ENCODE peak calls at places on chromosomes 4 and X, in four cellular contexts. G is HCT116, R is HepG2, N is K562. E is an unnamed sample.

GRCh38 chr4:136741468-136741867 is 790.8 kb downstream of the PCDH18 start:
- DNase-seq in G (no peak), R (no peak), N (no peak), E (no peak)

GRCh38 chrX:137405449-137406140 is 160.3 kb upstream of the ZIC3 start:
- DNase-seq in G (no peak), R (no peak), N (no peak), E (no peak)

GRCh38 chrX:1215123-1215823 is 2.8 kb upstream of the CRLF2 start:
- DNase-seq in G (no peak), R (no peak), N (no peak), E (no peak)

GRCh38 chr4:95155759-95156451 is 392.9 kb downstream of the UNC5C start:
- DNase-seq in G (peak; percentile 22), R (peak; percentile 13), N (peak; percentile 39), E (no peak)

GRCh38 chr4:125985856-125986255 is 671.1 kb downstream of the FAT4 start:
- DNase-seq in G (no peak), R (no peak), N (no peak), E (no peak)

GRCh38 chrX:74949717-74950116 is 24.5 kb upstream of the NEXMIF start:
- DNase-seq in G (no peak), R (no peak), N (no peak), E (no peak)

GRCh38 chr4:7067147-7067522 is 729 bp downstream of the GRPEL1 start:
- DNase-seq in G (no peak), R (peak; percentile 40), N (no peak), E (no peak)

GRCh38 chr4:47619691-47620090 is 134.6 kb downstream of the ATP10D start:
- DNase-seq in G (no peak), R (no peak), N (no peak), E (no peak)

GRCh38 chr4:152936446-152937279 is 540 bp downstream of the FHDC1 start:
- DNase-seq in G (no peak), R (no peak), N (peak; percentile 44), E (no peak)

GRCh38 chrX:43560247-43560946 is 95.7 kb upstream of the MAOA start:
- DNase-seq in G (no peak), R (no peak), N (no peak), E (no peak)

GRCh38 chrX:149314031-149314430 is 191.1 kb downstream of the IDS start:
- DNase-seq in G (no peak), R (no peak), N (no peak), E (no peak)

GRCh38 chrX:8284131-8284530 is 113.1 kb upstream of the VCX2 start:
- DNase-seq in G (no peak), R (no peak), N (no peak), E (no peak)

GRCh38 chrX:27445438-27445837 is 17.7 kb downstream of the PPP4R3C start:
- DNase-seq in G (no peak), R (peak; percentile 93), N (no peak), E (no peak)

GRCh38 chr4:44495136-44495535 is 46.5 kb upstream of the KCTD8 start:
- DNase-seq in G (no peak), R (no peak), N (no peak), E (no peak)

GRCh38 chrX:135295944-135296305 is 13.4 kb upstream of the ETDC start:
- DNase-seq in G (no peak), R (no peak), N (no peak), E (no peak)

GRCh38 chrX:69062493-69062892 is 102.8 kb downstream of the PJA1 start:
- DNase-seq in G (no peak), R (no peak), N (no peak), E (no peak)

GRCh38 chr4:133270021-133270570 is 121.0 kb downstream of the PCDH10 start:
- DNase-seq in G (no peak), R (no peak), N (no peak), E (no peak)

GRCh38 chrX:153583433-153583832 is 15.5 kb downstream of the CCNQ start:
- DNase-seq in G (no peak), R (no peak), N (no peak), E (no peak)

GRCh38 chrX:27463187-27463586 is at the start of gene PPP4R3C:
- DNase-seq in G (no peak), R (no peak), N (no peak), E (no peak)

GRCh38 chrX:65600106-65600505 is 65.5 kb upstream of the LAS1L start:
- DNase-seq in G (no peak), R (no peak), N (no peak), E (no peak)

GRCh38 chr4:76637704-76638361 is 202.8 kb downstream of the SHROOM3 start:
- DNase-seq in G (peak; percentile 35), R (no peak), N (no peak), E (no peak)

GRCh38 chrX:9562851-9563250 is 98.0 kb downstream of the TBL1X start:
- DNase-seq in G (no peak), R (peak; percentile 63), N (no peak), E (no peak)

GRCh38 chr4:87679449-87680169 is 29.5 kb downstream of the DMP1 start:
- DNase-seq in G (peak; percentile 48), R (peak; percentile 48), N (peak; percentile 67), E (peak; percentile 10)

GRCh38 chr4:174230148-174230547 is 53.3 kb downstream of the FBXO8 start:
- DNase-seq in G (no peak), R (no peak), N (no peak), E (no peak)

GRCh38 chrX:149829751-149830191 is 48.0 kb downstream of the MAGEA9 start:
- DNase-seq in G (no peak), R (no peak), N (no peak), E (no peak)

GRCh38 chr4:148686449-148686848 is 244.2 kb upstream of the NR3C2 start:
- DNase-seq in G (no peak), R (no peak), N (no peak), E (no peak)

GRCh38 chr4:92451792-92452191 is 148.0 kb downstream of the GRID2 start:
- DNase-seq in G (no peak), R (no peak), N (no peak), E (no peak)

GRCh38 chr4:20086067-20086466 is 165.6 kb upstream of the SLIT2 start:
- DNase-seq in G (no peak), R (no peak), N (no peak), E (no peak)

GRCh38 chr4:176259330-176260090 is 9.5 kb downstream of the ASB5 start:
- DNase-seq in G (no peak), R (no peak), N (no peak), E (no peak)

GRCh38 chr4:102541708-102542107 is 40.5 kb downstream of the NFKB1 start:
- DNase-seq in G (no peak), R (no peak), N (no peak), E (no peak)

GRCh38 chr4:149344436-149344835 is 471.2 kb downstream of the IQCM start:
- DNase-seq in G (no peak), R (no peak), N (no peak), E (no peak)

GRCh38 chrX:110846071-110846470 is 50.5 kb upstream of the CHRDL1 start:
- DNase-seq in G (no peak), R (no peak), N (no peak), E (no peak)

GRCh38 chr4:179989975-179990374 is 2253.2 kb upstream of the TENM3 start:
- DNase-seq in G (no peak), R (no peak), N (no peak), E (no peak)

GRCh38 chrX:96985046-96985445 is 101.3 kb downstream of the RPA4 start:
- DNase-seq in G (no peak), R (no peak), N (no peak), E (no peak)

GRCh38 chr4:108360857-108361820 is 192.4 kb upstream of the LEF1 start:
- DNase-seq in G (no peak), R (no peak), N (no peak), E (no peak)

GRCh38 chrX:16604300-16604699 is 45.7 kb upstream of the S100G start:
- DNase-seq in G (no peak), R (no peak), N (no peak), E (no peak)

GRCh38 chr4:125268065-125268755 is 46.5 kb upstream of the FAT4 start:
- DNase-seq in G (no peak), R (no peak), N (no peak), E (no peak)

GRCh38 chrX:124518888-124519287 is 172.5 kb downstream of the SH2D1A start:
- DNase-seq in G (no peak), R (no peak), N (no peak), E (no peak)

GRCh38 chrX:115266300-115266699 is 23.2 kb upstream of the LUZP4 start:
- DNase-seq in G (no peak), R (no peak), N (no peak), E (no peak)

GRCh38 chr4:38290360-38290759 is 330.2 kb downstream of the PTTG2 start:
- DNase-seq in G (no peak), R (no peak), N (no peak), E (no peak)
- TF ChIP-seq TCF7L2 in G (no peak), R (no peak), N (no peak), E (no peak)

DNA sequence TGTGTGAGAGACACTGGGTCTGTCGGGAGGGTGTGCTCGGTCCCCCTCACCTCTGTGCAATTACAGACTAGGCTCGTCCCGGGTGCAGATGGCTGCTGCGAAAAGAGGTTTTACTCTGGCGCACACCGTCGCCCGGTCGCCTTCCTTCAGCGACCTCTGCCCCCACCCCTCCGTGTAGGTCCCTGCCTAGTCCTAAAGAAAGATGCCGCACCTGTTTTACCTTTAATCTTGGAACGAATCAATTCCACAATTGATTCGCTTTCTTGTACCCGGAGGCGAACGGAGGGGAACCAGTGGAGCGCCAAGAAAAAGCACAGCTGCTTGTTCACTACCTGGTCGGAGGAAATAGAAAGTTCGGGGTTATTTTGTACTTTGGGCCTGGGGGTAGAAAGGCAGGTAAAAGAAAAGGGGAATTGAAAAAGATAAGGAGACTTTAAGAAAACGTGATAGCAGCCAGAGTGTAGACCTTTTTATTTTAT is 1.2 kb downstream of the NPNT start:
- DNase-seq in G (no peak), R (no peak), N (no peak), E (no peak)
- H3K4me3 ChIP-seq in G (peak overlapping the region; percentile 69), R (peak overlapping the region; percentile 58), N (no peak overlapping the region), E (no peak overlapping the region)

GRCh38 chr4:113596396-113596795 is 165.1 kb downstream of the CAMK2D start:
- DNase-seq in G (peak; percentile 21), R (no peak), N (no peak), E (no peak)
- TF ChIP-seq TCF7L2 in G (no peak), R (no peak), N (no peak), E (no peak)

GRCh38 chr4:142129473-142129872 is 493.1 kb downstream of the IL15 start:
- DNase-seq in G (no peak), R (no peak), N (no peak), E (no peak)
- H3K4me3 ChIP-seq in G (no peak overlapping the region), R (no peak overlapping the region), N (no peak overlapping the region), E (no peak overlapping the region)

GRCh38 chrX:129956765-129957164 is 25.7 kb upstream of the BCORL1 start:
- DNase-seq in G (no peak), R (no peak), N (no peak), E (no peak)

GRCh38 chrX:129957241-129958099 is 25.0 kb upstream of the BCORL1 start:
- DNase-seq in G (peak; percentile 15), R (no peak), N (peak; percentile 80), E (no peak)

GRCh38 chrX:129958814-129959492 is 23.5 kb upstream of the BCORL1 start:
- DNase-seq in G (no peak), R (no peak), N (no peak), E (no peak)

GRCh38 chrX:129961180-129962083 is 21.0 kb upstream of the BCORL1 start:
- DNase-seq in G (peak; percentile 12), R (peak; percentile 44), N (peak; percentile 89), E (no peak)

DNA sequence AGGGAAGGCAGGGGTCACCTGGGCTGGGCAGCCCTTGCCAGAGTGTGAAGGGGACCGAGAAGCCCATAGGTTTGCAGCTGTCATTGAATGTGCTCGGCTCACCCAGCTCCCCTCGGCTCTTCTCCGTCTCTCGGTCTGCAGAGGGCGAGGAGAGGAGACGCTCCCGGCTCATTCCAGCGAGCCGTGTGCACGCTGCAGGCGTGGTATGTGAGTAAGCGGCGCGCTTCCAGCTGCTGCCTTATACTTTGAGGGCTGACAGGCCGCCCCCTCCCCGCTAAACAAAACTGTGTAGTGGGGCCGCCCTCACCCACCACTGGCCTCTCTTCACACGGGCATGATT is 23.0 kb upstream of the BCORL1 start:
- DNase-seq in G (no peak), R (no peak), N (peak; percentile 25), E (no peak)
- TF ChIP-seq TCF7L2 in G (no peak), R (no peak), N (no peak), E (no peak)

E was measured in Panc1.